ENCODE peak calls at places on chromosomes 16 and 17, in eight cellular contexts. M, N, D, K, W, J, P and G are unnamed samples.

GRCh38 chr17:6303664-6304063 is 131.3 kb downstream of the AIPL1 start:
- DNase-seq in M (peak; percentile 77), N (peak; percentile 25), D (no peak), K (no peak), W (no peak), J (no peak), P (peak; percentile 63), G (no peak)

GRCh38 chr17:75627094-75627493 is 6.1 kb upstream of the SMIM5 start:
- DNase-seq in M (no peak), N (no peak), D (no peak), K (no peak), W (no peak), J (peak; percentile 47), P (no peak), G (no peak)

GRCh38 chr17:18231156-18231555 is 5.7 kb downstream of the LLGL1 start:
- DNase-seq in M (peak; percentile 89), N (no peak), D (no peak), K (no peak), W (no peak), J (no peak), P (no peak), G (no peak)

GRCh38 chr17:13671771-13672170 is 70.0 kb upstream of the HS3ST3A1 start:
- DNase-seq in M (peak; percentile 13), N (no peak), D (no peak), K (no peak), W (no peak), J (no peak), P (no peak), G (no peak)

GRCh38 chr16:1351582-1352362 is at the start of the genes GNPTG and TSR3:
- DNase-seq in M (peak; percentile 96), N (peak; percentile 96), D (peak; percentile 82), K (peak; percentile 70), W (peak; percentile 94), J (peak; percentile 96), P (peak; percentile 83), G (peak; percentile 95)

GRCh38 chr17:49249292-49249794 is 18.8 kb upstream of the PHOSPHO1 start:
- DNase-seq in M (no peak), N (no peak), D (no peak), K (no peak), W (no peak), J (peak; percentile 79), P (no peak), G (no peak)

GRCh38 chr16:85781685-85782370 is 17.5 kb downstream of the EMC8 start:
- DNase-seq in M (no peak), N (no peak), D (no peak), K (no peak), W (no peak), J (no peak), P (no peak), G (no peak)

GRCh38 chr17:41583137-41584127 is 3.3 kb downstream of the KRT14 start:
- DNase-seq in M (no peak), N (no peak), D (no peak), K (no peak), W (no peak), J (no peak), P (no peak), G (no peak)

GRCh38 chr16:70665113-70665694 is 18.8 kb downstream of the IL34 start:
- DNase-seq in M (no peak), N (no peak), D (no peak), K (no peak), W (no peak), J (peak; percentile 51), P (no peak), G (no peak)

GRCh38 chr16:85117418-85117817 is 5.1 kb upstream of the CIBAR2 start:
- DNase-seq in M (no peak), N (no peak), D (no peak), K (no peak), W (no peak), J (no peak), P (no peak), G (no peak)

GRCh38 chr17:31538080-31538762 is 146.7 kb downstream of the RAB11FIP4 start:
- DNase-seq in M (no peak), N (peak; percentile 69), D (no peak), K (no peak), W (no peak), J (no peak), P (no peak), G (no peak)

GRCh38 chr17:31537558-31537957 is 146.1 kb downstream of the RAB11FIP4 start:
- DNase-seq in M (no peak), N (no peak), D (no peak), K (no peak), W (no peak), J (no peak), P (no peak), G (no peak)

GRCh38 chr17:31544186-31544585 is 152.7 kb downstream of the RAB11FIP4 start:
- DNase-seq in M (no peak), N (no peak), D (no peak), K (no peak), W (no peak), J (no peak), P (no peak), G (no peak)

GRCh38 chr17:31540602-31541307 is 149.3 kb downstream of the RAB11FIP4 start:
- DNase-seq in M (no peak), N (no peak), D (no peak), K (no peak), W (no peak), J (no peak), P (no peak), G (no peak)

GRCh38 chr17:31541559-31541958 is 150.1 kb downstream of the RAB11FIP4 start:
- DNase-seq in M (no peak), N (no peak), D (no peak), K (no peak), W (no peak), J (no peak), P (no peak), G (no peak)
- TF ChIP-seq CTCF in M (no peak), N (no peak), D (no peak), K (no peak), W (no peak), J (no peak), P (no peak), G (no peak)

GRCh38 chr17:51860934-51861561 is 297.5 kb downstream of the CA10 start:
- DNase-seq in M (peak; percentile 83), N (peak; percentile 22), D (no peak), K (no peak), W (no peak), J (no peak), P (peak; percentile 75), G (no peak)
- TF ChIP-seq CTCF in M (peak; percentile 90), N (peak; percentile 55), D (no peak), K (no peak), W (peak; percentile 25), J (peak; percentile 34), P (peak; percentile 69), G (peak; percentile 57)

DNA sequence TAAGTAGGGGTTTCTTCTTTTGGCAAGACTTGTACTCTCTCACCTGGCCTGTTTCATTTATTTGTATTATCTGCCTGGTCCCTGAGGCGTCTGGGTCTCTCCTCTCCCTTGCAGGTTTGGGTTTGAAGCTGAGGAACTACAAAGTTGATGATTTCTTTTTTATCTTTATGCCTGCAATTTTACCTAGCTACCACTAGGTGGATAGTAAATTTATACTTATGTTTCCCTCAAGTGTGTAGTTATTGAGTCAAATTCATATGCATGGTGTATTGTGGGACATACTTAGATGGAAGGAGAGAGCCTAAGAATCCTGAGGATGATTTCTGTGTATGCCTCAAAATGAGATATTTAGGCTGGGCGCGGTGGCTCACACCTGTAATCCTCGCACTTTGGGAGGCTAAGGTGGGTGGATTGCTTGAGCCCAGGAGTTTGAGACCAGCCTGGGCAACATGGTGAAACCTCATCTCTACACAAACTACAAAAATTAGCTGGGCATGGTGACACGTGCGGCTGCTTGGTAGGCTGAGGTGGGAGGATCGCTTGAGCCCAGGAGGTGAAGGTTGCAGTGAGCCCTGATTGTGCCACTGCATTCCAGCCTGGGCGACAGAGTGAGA is 13.6 kb downstream of the TMEM98 start:
- DNase-seq in M (no peak), N (no peak), D (no peak), K (no peak), W (no peak), J (no peak), P (no peak), G (no peak)
- TF ChIP-seq CTCF in M (peak; percentile 59), N (no peak), D (no peak), K (no peak), W (no peak), J (no peak), P (peak; percentile 92), G (peak; percentile 36)

GRCh38 chr17:8859029-8859803 is 8.3 kb downstream of the PIK3R6 start:
- DNase-seq in M (no peak), N (no peak), D (no peak), K (peak; percentile 31), W (no peak), J (no peak), P (no peak), G (no peak)
- TF ChIP-seq CTCF in M (no peak), N (no peak), D (no peak), K (no peak), W (no peak), J (no peak), P (no peak), G (no peak)

GRCh38 chr17:70144260-70144846 is 25.0 kb upstream of the KCNJ2 start:
- DNase-seq in M (peak; percentile 24), N (no peak), D (no peak), K (no peak), W (no peak), J (no peak), P (no peak), G (no peak)
- TF ChIP-seq CTCF in M (peak; percentile 81), N (no peak), D (peak; percentile 40), K (peak; percentile 78), W (peak; percentile 70), J (peak; percentile 52), P (peak; percentile 80), G (peak; percentile 81)

DNA sequence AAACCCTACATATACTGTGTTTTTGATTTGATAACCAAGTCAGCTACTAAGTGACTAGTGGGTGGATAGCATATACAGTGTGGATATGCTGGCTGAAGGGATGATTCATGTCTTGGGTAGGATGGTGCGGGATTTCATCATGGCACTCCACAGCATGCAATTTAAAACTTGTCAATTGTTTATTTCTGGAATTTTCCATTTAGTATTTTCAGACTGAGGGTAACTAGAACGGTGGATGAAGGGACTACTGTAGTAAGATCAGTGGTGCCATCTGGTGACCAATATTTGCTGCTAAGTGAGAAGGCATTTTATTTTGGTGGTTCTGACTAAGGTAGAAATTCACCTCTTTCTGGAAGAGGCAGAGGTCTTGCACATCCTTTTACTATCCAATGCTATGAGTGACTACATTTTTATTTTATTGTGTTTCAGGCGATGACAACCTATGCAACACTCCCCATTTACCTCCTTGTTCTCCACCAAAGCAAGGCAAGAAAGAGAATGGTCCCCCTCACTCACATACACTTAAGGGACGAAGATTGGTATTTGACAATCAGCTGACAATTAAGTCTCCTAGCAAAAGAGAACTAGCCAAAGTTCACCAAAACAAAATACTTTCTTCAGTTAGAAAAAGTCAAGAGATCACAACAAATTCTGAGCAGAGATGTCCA is 3.1 kb downstream of the CDC6 start:
- DNase-seq in M (peak; percentile 70), N (peak; percentile 61), D (no peak), K (no peak), W (no peak), J (no peak), P (peak; percentile 48), G (no peak)
- TF ChIP-seq CTCF in M (peak; percentile 58), N (peak; percentile 66), D (peak; percentile 20), K (peak; percentile 73), W (peak; percentile 66), J (peak; percentile 20), P (peak; percentile 31), G (peak; percentile 78)